ENCODE peak calls at places on chromosomes 11 and 22, in four cellular contexts. X is H1, A is GM12878, C is HepG2. G is an unnamed sample. For H3K4me1, the result is how much of the 10 kb centered on the place peaks cover.

GRCh38 chr11:18617688-18618340 is 16.3 kb downstream of the SPTY2D1 start:
- DNase-seq in X (no peak), A (peak), C (no peak), G (no peak)

GRCh38 chr11:130719516-130719915 is 196.8 kb downstream of the SNX19 start:
- DNase-seq in X (no peak), A (no peak), C (no peak), G (no peak)

GRCh38 chr11:102345923-102346322 is 1.1 kb upstream of the BIRC2 start:
- DNase-seq in X (no peak), A (no peak), C (peak), G (no peak)

GRCh38 chr11:16026849-16027248 is 329.5 kb downstream of the SOX6 start:
- DNase-seq in X (no peak), A (no peak), C (no peak), G (no peak)

GRCh38 chr22:31814942-31815341 is 61.1 kb downstream of the DEPDC5 start:
- DNase-seq in X (no peak), A (no peak), C (no peak), G (no peak)

GRCh38 chr11:116282481-116282880 is 490.3 kb downstream of the BUD13 start:
- DNase-seq in X (no peak), A (no peak), C (no peak), G (no peak)

GRCh38 chr22:46029574-46030200 is 52.7 kb upstream of the WNT7B start:
- DNase-seq in X (no peak), A (no peak), C (no peak), G (no peak)

GRCh38 chr11:36233226-36233625 is 56.0 kb downstream of the COMMD9 start:
- DNase-seq in X (no peak), A (no peak), C (no peak), G (no peak)

GRCh38 chr11:70448983-70449567 is 50.7 kb downstream of the CTTN start:
- DNase-seq in X (no peak), A (no peak), C (no peak), G (no peak)

GRCh38 chr11:106156290-106156937 is 79.0 kb downstream of the AASDHPPT start:
- DNase-seq in X (no peak), A (peak), C (peak), G (peak)

GRCh38 chr11:124673333-124674167 is at the start of the genes SIAE and SPA17:
- DNase-seq in X (peak), A (peak), C (peak), G (peak)

GRCh38 chr11:39675171-39675570 is 1784.3 kb downstream of the LRRC4C start:
- DNase-seq in X (no peak), A (no peak), C (no peak), G (no peak)

GRCh38 chr11:66373261-66373660 is 1.7 kb upstream of the SLC29A2 start:
- DNase-seq in X (no peak), A (no peak), C (no peak), G (no peak)

GRCh38 chr22:39514373-39514973 is 5.9 kb upstream of the ATF4 start:
- DNase-seq in X (no peak), A (no peak), C (no peak), G (no peak)

GRCh38 chr11:11857769-11858168 is 16.0 kb downstream of the USP47 start:
- DNase-seq in X (no peak), A (no peak), C (peak), G (no peak)

GRCh38 chr11:45280449-45280848 is 5.7 kb downstream of the SYT13 start:
- DNase-seq in X (no peak), A (no peak), C (no peak), G (no peak)

GRCh38 chr22:48504519-48505140 is 1323.0 kb downstream of the BRD1 start:
- DNase-seq in X (no peak), A (no peak), C (no peak), G (no peak)

GRCh38 chr11:60921259-60921658 is 3.0 kb upstream of the TMEM132A start:
- DNase-seq in X (no peak), A (no peak), C (no peak), G (no peak)

GRCh38 chr11:61834278-61835004 is 6.3 kb downstream of the FADS2 start:
- DNase-seq in X (no peak), A (peak), C (no peak), G (no peak)

GRCh38 chr11:69035959-69036340 is 12.8 kb upstream of the TPCN2 start:
- DNase-seq in X (no peak), A (no peak), C (no peak), G (no peak)

GRCh38 chr22:44392446-44392921 is 79.7 kb upstream of the SHISAL1 start:
- DNase-seq in X (no peak), A (no peak), C (no peak), G (no peak)
- TF ChIP-seq ZNF274 in X (no peak), A (no peak), C (no peak), G (no peak)

DNA sequence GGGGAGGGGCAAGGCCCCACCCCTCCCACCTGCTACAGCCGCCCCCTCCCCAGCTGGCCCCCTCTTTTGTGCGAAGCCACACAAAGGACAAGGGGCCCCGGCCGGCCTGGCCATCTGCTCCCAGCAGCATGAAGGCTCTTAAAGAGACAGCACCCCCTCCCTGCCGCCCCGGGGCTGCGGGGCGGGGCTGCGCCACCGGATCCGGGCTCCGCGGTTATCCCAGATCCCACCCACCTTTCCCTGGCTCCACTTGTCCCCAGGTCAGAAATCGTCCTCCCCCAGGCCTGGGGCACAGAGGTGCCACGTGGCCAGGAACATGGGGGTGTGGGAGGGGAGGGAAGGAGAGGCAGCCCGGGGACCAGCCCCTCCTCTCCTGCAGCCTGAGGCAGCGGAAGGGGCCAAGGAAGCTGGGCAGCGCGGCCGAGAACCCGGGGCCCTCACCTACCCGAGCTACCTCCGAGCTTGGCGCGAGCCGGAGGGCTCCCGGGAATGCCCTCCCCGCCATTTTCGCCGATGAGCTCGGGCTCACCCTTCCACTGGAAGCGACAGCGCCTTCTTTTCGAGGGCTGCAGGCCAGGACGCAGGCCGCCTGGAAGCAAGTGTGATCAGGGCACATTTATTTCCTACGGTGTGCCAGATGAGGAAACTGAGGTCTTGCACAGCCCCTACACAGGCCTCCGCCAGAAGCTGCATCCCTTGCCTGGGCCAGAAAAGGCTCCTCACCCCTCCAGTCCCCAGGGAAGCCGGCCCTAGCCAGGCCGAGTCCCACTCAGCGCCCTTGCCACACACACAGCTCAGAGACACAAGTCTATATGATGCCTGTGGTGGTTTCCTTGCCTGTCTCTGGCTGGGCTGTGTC is 2.5 kb upstream of the RCOR2 start:
- DNase-seq in X (peak), A (no peak), C (peak), G (peak)
- H3K4me1 ChIP-seq in X (under half), A (under half), C (under half), G (under half)

GRCh38 chr22:43441216-43441615 is 29.4 kb downstream of the MPPED1 start:
- DNase-seq in X (no peak), A (no peak), C (no peak), G (no peak)

GRCh38 chr22:43441751-43442150 is 29.9 kb downstream of the MPPED1 start:
- DNase-seq in X (no peak), A (no peak), C (no peak), G (no peak)

GRCh38 chr22:43440556-43440955 is 28.7 kb downstream of the MPPED1 start:
- DNase-seq in X (no peak), A (no peak), C (no peak), G (no peak)

GRCh38 chr22:43442386-43443060 is 30.7 kb downstream of the MPPED1 start:
- DNase-seq in X (no peak), A (no peak), C (no peak), G (no peak)

DNA sequence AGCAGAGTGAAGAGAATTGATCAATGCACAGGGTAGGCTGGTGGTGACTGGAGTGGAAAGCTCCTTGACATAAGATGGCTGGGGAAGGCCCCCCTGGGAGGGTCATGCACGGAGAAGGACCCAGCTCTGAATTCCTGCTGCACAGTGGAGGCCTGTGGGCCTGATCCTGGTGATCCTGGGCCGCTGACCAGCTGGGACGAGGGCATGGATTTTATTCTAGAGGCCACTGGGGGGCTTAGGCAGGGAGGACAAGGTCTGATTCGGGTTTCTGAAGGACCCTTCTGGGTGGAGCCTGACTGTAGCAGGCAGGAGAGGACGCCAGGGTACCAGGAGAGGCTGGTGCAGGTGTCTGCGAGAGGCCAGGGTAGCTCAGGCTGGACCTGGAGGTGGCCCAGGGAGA is 31.3 kb downstream of the MPPED1 start:
- DNase-seq in X (no peak), A (no peak), C (no peak), G (no peak)
- TF ChIP-seq SUZ12 in X (no peak), A (no peak), C (no peak), G (no peak)

DNA sequence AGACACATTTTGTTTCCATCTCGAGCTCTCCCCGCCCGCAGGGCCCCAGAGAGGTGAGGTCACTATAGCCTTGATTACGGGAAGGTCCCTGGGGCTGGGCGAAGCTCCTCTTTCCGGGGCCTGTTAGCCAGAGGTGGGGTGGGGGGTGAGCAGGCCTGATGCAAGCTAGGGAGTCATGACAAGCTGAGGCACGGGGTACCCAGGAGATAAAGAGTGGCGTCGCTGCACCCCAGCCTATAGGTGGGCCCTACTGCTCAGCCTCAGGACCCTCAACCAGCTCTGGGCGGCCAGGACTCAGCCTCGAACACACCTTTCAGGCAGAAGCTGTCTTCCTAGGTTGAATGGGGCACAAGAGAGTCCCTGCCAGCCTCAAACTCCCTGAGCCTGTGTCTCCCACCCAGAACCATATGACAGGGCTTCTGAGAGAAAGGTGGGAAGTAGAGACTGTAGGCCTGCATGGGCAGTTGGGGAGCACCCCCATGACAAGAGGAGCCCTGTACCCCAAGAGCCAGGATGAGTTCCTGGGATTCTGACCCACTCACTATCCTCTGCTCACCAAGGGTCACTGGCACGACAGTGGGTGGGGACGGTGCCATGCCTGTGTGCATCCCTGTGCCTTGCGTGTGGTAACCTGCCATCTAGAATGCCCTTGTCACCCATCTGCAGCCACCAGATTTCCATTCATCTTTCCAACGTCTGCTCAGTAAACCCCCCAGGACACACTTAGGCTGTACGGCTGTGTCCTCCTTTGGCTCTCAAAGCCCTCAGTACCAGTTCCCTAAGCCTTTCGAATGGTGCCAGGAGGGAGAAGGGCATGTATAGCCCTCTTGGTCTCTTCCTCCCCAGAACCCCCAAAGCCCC is 34.7 kb downstream of the KCNQ1OT1 start:
- DNase-seq in X (no peak), A (no peak), C (no peak), G (no peak)
- TF ChIP-seq ZNF274 in X (no peak), A (no peak), C (no peak), G (no peak)

GRCh38 chr11:48106166-48106565 is 110.4 kb upstream of the OR4B1 start:
- DNase-seq in X (no peak), A (no peak), C (no peak), G (no peak)

GRCh38 chr11:48107188-48107704 is 109.4 kb upstream of the OR4B1 start:
- DNase-seq in X (no peak), A (peak), C (no peak), G (no peak)

GRCh38 chr11:48109046-48109666 is 107.5 kb upstream of the OR4B1 start:
- DNase-seq in X (no peak), A (no peak), C (peak), G (no peak)

GRCh38 chr11:48110509-48110766 is 106.2 kb upstream of the OR4B1 start:
- DNase-seq in X (no peak), A (no peak), C (no peak), G (no peak)

GRCh38 chr11:48108231-48109045 is 108.2 kb upstream of the OR4B1 start:
- DNase-seq in X (no peak), A (no peak), C (no peak), G (no peak)
- H3K4me1 ChIP-seq in X (under half), A (half or more), C (under half), G (under half)

DNA sequence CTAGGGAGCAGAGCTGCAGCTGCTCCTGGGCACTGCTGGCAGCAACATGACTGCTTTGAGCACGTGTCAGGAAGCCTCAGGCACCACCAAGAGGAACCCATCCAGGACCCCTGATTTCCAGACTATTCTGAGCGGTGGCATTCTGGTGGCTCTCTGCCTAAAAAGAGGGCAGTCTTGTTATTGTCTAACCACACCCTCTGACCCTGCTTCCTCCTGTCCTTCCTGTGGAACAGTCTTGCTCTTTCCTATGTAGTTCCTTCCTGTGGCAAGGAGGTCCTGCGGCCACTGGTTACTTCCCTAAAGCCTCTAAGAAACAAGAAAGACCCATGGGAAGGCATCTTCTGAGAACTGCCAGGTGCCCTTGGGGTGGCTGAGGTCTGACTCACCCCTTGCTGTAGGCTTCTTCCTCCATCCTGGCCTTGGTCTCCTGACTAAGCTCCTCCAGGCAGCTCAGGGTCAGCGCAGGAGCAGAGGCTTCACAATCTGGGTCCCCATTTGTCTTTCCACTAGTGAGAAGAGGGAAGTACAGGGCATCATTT is 13.1 kb upstream of the LYVE1 start:
- DNase-seq in X (no peak), A (no peak), C (no peak), G (no peak)
- TF ChIP-seq SUZ12 in X (no peak), A (no peak), C (no peak), G (no peak)

DNA sequence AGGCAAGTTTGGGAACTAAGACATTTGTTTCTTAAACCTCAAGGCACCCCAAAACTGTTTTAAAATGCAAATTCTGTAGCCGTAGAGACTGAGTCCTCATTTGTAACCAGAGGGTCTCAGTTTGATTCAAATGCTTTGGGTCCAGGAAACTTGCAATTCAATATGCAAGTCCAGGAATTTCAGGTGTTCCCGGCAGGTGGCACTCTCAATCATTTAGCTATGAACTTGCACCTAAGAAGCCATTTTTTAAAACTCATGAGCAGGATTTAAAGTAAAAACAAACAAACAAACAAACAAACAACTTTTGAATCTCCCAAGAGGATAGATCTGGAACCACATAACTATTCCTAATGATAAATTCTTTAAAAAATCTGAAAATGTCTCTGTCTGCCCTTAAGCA is 8.7 kb upstream of the ABTB2 start:
- DNase-seq in X (no peak), A (no peak), C (peak), G (no peak)
- TF ChIP-seq ZNF274 in X (no peak), A (no peak), C (no peak), G (no peak)

DNA sequence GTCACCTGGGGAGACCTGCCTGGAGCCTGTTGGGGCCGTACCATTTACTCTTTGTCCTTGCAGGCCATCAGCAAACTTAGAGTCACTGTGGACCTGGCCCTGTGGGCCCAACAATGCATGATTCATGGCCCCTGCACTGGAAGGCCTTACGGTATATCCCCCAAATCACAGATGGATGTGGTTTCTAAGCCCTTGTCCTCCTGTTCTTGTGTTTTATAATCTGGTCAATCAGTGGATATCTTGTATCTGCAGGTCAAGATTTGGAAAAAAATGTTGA is 6.2 kb downstream of the TSKU start:
- DNase-seq in X (no peak), A (no peak), C (no peak), G (no peak)
- H3K4me1 ChIP-seq in X (under half), A (under half), C (half or more), G (under half)

G was measured in NT2/D1.